ENCODE peak calls at places on chromosomes 13 and 19, in six cellular contexts. Q is GM23338, Y is mesendoderm, K is neural progenitor cell, I is PC-3, M is H9. E is an unnamed sample.
A peak's percentile ranks its signal among the peaks of the same experiment; 100 is the strongest.

GRCh38 chr19:21569497-21569870 is 64.1 kb downstream of the ZNF429 start:
- DNase-seq in Q (no peak), Y (no peak), K (no peak), I (no peak), M (no peak), E (no peak)

GRCh38 chr13:53237696-53238095 is 209.1 kb downstream of the OLFM4 start:
- DNase-seq in Q (no peak), Y (peak; percentile 70), K (peak; percentile 43), I (no peak), M (no peak), E (no peak)

GRCh38 chr19:10352764-10353671 is 13.6 kb upstream of the ICAM3 start:
- DNase-seq in Q (peak; percentile 96), Y (peak; percentile 94), K (peak; percentile 95), I (no peak), M (peak; percentile 98), E (peak; percentile 72)

GRCh38 chr13:49643003-49643651 is 14.8 kb downstream of the ARL11 start:
- DNase-seq in Q (no peak), Y (no peak), K (no peak), I (no peak), M (no peak), E (no peak)

GRCh38 chr19:3458595-3459284 is 21.6 kb downstream of the SMIM24 start:
- DNase-seq in Q (peak; percentile 82), Y (peak; percentile 82), K (peak; percentile 66), I (no peak), M (peak; percentile 71), E (peak; percentile 96)

GRCh38 chr13:73464758-73465628 is 406.2 kb downstream of the KLF5 start:
- DNase-seq in Q (no peak), Y (no peak), K (no peak), I (no peak), M (no peak), E (no peak)

GRCh38 chr13:20160346-20161274 is at the start of gene GJA3:
- DNase-seq in Q (peak; percentile 77), Y (peak; percentile 54), K (peak; percentile 84), I (peak; percentile 48), M (peak; percentile 77), E (no peak)

GRCh38 chr19:10566658-10567410 is 1.0 kb upstream of the KRI1 start:
- DNase-seq in Q (no peak), Y (no peak), K (no peak), I (no peak), M (no peak), E (no peak)

GRCh38 chr13:50668882-50669281 is 174.6 kb downstream of the DLEU7 start:
- DNase-seq in Q (no peak), Y (no peak), K (no peak), I (no peak), M (no peak), E (no peak)

GRCh38 chr13:20118268-20119140 is 42.3 kb downstream of the GJA3 start:
- DNase-seq in Q (peak; percentile 72), Y (peak; percentile 57), K (peak; percentile 63), I (peak; percentile 26), M (peak; percentile 70), E (peak; percentile 89)

GRCh38 chr13:23715092-23715761 is 145.0 kb downstream of the TNFRSF19 start:
- DNase-seq in Q (peak; percentile 21), Y (peak; percentile 34), K (no peak), I (peak; percentile 47), M (no peak), E (peak; percentile 41)

GRCh38 chr19:13831560-13832056 is 36.4 kb downstream of the ZSWIM4 start:
- DNase-seq in Q (no peak), Y (no peak), K (no peak), I (no peak), M (no peak), E (peak; percentile 81)

GRCh38 chr13:46198794-46199193 is 12.9 kb upstream of the LRRC63 start:
- DNase-seq in Q (no peak), Y (no peak), K (no peak), I (no peak), M (no peak), E (no peak)

GRCh38 chr19:5949792-5950305 is 28.1 kb downstream of the RANBP3 start:
- DNase-seq in Q (no peak), Y (no peak), K (no peak), I (no peak), M (no peak), E (peak; percentile 35)

GRCh38 chr13:113089693-113090414 is 15.7 kb upstream of the F7 start:
- DNase-seq in Q (no peak), Y (peak; percentile 37), K (no peak), I (no peak), M (peak; percentile 61), E (no peak)

GRCh38 chr19:31214086-31214485 is 135.2 kb downstream of the TSHZ3 start:
- DNase-seq in Q (no peak), Y (peak; percentile 44), K (no peak), I (peak; percentile 80), M (no peak), E (peak; percentile 95)

GRCh38 chr13:33235078-33235477 is 50.5 kb downstream of the STARD13 start:
- DNase-seq in Q (no peak), Y (no peak), K (no peak), I (peak; percentile 27), M (no peak), E (peak; percentile 80)

GRCh38 chr13:33235564-33235963 is 50.0 kb downstream of the STARD13 start:
- DNase-seq in Q (no peak), Y (no peak), K (no peak), I (peak; percentile 49), M (no peak), E (no peak)

GRCh38 chr13:33232883-33233282 is 52.7 kb downstream of the STARD13 start:
- DNase-seq in Q (no peak), Y (no peak), K (no peak), I (no peak), M (no peak), E (no peak)

GRCh38 chr13:33231339-33231738 is 54.2 kb downstream of the STARD13 start:
- DNase-seq in Q (no peak), Y (no peak), K (no peak), I (peak; percentile 22), M (no peak), E (no peak)

GRCh38 chr13:33233547-33233946 is 52.0 kb downstream of the STARD13 start:
- DNase-seq in Q (no peak), Y (no peak), K (no peak), I (peak; percentile 5), M (no peak), E (no peak)
- H3K4me1 ChIP-seq in Q (peaks cover 7% of the 10 kb centered on the region), Y (peaks cover 8% of the 10 kb centered on the region), K (peaks cover 14% of the 10 kb centered on the region), I (peaks cover 67% of the 10 kb centered on the region), M (peaks cover 7% of the 10 kb centered on the region), E (peaks cover 59% of the 10 kb centered on the region)

DNA sequence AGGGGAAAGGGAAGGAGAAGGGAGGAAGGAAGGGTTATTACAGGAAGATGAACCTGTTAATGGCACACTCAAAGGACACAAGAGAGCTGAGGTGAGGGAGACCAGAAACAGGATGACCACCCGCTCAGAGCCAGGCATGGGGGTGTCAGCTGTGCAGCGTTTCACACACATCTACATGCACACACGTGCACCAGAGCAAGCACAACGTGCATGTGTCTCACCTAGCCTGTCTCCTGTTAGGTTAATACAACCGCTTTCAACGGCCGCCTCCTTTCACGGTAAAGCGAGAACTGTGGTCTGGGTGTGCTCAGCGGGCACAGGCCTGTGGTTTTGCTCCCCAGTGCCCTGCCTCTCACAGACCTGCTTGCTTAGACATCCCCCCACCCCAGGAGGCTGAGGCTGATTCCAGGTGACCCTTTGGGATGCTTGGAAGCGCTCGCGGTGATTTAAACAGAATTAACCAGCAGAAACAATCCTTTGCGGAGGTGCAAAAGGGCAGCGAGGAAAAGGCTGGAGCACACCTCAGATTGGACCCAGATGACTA is 27.4 kb downstream of the IRS2 start:
- DNase-seq in Q (no peak), Y (no peak), K (no peak), I (no peak), M (no peak), E (no peak)
- H3K79me2 ChIP-seq in Q (peaks cover 70% of the 10 kb centered on the region), Y (peaks cover 6% of the 10 kb centered on the region), K (peaks cover 60% of the 10 kb centered on the region), I (peaks cover 14% of the 10 kb centered on the region), M (no peaks in the 10 kb centered on the region), E (peaks cover 13% of the 10 kb centered on the region)

GRCh38 chr19:29682236-29682895 is 17.1 kb downstream of the PLEKHF1 start:
- DNase-seq in Q (no peak), Y (no peak), K (no peak), I (no peak), M (no peak), E (peak; percentile 41)
- H3K4me1 ChIP-seq in Q (no peaks in the 10 kb centered on the region), Y (no peaks in the 10 kb centered on the region), K (peaks cover 18% of the 10 kb centered on the region), I (peaks cover 14% of the 10 kb centered on the region), M (no peaks in the 10 kb centered on the region), E (peaks cover 43% of the 10 kb centered on the region)

DNA sequence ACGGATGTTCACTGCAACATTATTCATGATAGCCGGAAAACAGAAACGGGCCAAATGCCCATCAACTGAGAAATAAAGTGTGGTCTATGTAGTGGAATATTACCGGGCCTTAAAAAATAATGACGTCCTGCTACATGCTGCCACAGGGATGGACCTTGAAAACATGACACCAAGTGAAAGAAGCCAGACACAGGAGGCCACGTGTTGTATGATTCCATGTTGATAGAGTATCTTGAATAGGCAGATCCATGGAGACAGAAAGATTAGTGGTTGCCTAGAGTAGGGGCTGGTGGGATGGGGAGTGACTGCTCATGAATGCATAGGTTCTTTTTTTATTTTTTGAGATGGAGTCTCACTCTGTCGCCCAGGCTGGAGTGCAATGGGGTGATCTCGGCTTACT is 3.7 kb downstream of the AP2A1 start:
- DNase-seq in Q (no peak), Y (no peak), K (no peak), I (no peak), M (no peak), E (no peak)
- H3K79me2 ChIP-seq in Q (peaks cover 48% of the 10 kb centered on the region), Y (peaks cover 17% of the 10 kb centered on the region), K (peaks cover 77% of the 10 kb centered on the region), I (peaks cover 56% of the 10 kb centered on the region), M (peaks cover 4% of the 10 kb centered on the region), E (peaks cover 83% of the 10 kb centered on the region)

GRCh38 chr19:35159606-35160005 is 5.1 kb downstream of the FXYD5 start:
- DNase-seq in Q (no peak), Y (no peak), K (no peak), I (no peak), M (no peak), E (no peak)

GRCh38 chr19:35162471-35163326 is 8.2 kb downstream of the FXYD5 start:
- DNase-seq in Q (no peak), Y (peak; percentile 84), K (no peak), I (peak; percentile 87), M (no peak), E (peak; percentile 26)

GRCh38 chr19:35160629-35161433 is 6.3 kb downstream of the FXYD5 start:
- DNase-seq in Q (no peak), Y (no peak), K (no peak), I (no peak), M (no peak), E (peak; percentile 5)

GRCh38 chr19:35164418-35164817 is 9.9 kb downstream of the FXYD5 start:
- DNase-seq in Q (no peak), Y (no peak), K (no peak), I (no peak), M (no peak), E (peak; percentile 10)

GRCh38 chr19:35161434-35161743 is 6.9 kb downstream of the FXYD5 start:
- DNase-seq in Q (no peak), Y (no peak), K (no peak), I (no peak), M (no peak), E (peak; percentile 32)
- H3K4me1 ChIP-seq in Q (peaks cover under 1% of the 10 kb centered on the region), Y (no peaks in the 10 kb centered on the region), K (no peaks in the 10 kb centered on the region), I (peaks cover 1% of the 10 kb centered on the region), M (no peaks in the 10 kb centered on the region), E (no peaks in the 10 kb centered on the region)

DNA sequence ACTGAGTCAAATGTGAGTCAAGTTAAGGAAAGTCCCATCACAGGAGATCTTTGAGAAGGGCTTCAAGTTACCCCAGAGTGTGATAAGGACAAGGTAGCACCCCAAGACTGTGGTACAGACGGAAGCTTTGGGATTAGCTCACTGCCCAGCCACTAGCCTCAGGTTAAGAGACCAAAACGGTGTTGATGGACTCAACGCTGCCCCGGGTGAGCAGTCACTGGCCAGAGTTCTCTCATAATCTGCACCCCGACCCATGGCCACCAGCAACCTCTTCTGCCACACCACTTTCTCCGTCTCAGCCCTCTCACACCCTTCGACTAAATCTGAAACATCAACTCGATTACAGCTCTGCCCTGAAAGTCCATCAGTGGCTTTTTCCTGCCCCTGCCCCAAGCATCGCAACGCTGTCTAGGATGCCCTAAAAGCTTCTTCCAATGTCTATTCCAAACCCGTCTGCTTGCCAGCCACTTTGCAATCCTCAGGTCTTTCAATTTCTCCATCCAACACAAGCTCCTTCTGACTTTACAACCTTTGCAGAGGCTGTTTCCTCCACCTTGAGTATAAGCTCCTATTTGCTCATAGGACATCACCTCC is 5.6 kb downstream of the HNRNPL start:
- DNase-seq in Q (no peak), Y (no peak), K (no peak), I (no peak), M (no peak), E (no peak)
- H3K79me2 ChIP-seq in Q (peaks cover 82% of the 10 kb centered on the region), Y (peaks cover 59% of the 10 kb centered on the region), K (peaks cover 87% of the 10 kb centered on the region), I (peaks cover 78% of the 10 kb centered on the region), M (peaks cover 18% of the 10 kb centered on the region), E (peaks cover 96% of the 10 kb centered on the region)